ENCODE peak calls at places on chromosome 5, in nine cellular contexts. X is iPS-NIHi11; I is adipocyte; L is nucleus accumbens; K is foreskin fibroblast; B is activated CD8-positive, alpha-beta memory T cell treated with anti-CD3 and anti-CD28 coated beads, Interleukin-2, amount 50 U/mL, for 4 hours; F is OCI-LY7; Z is H7; N is testis. G is an unnamed sample.

GRCh38 chr5:79011219-79011836 is 26.2 kb upstream of the ARSB start:
- DNase-seq in X (no peak), I (no peak), L (no peak), K (peak; percentile 19), B (no peak), F (no peak), Z (no peak), N (no peak), G (no peak)

GRCh38 chr5:76544268-76544926 is 78.8 kb downstream of the F2RL2 start:
- DNase-seq in X (peak; percentile 52), I (no peak), L (no peak), K (no peak), B (peak; percentile 54), F (peak; percentile 61), Z (peak; percentile 48), N (peak; percentile 52), G (no peak)

GRCh38 chr5:12911156-12911555 is 1006.9 kb upstream of the CTNND2 start:
- DNase-seq in X (no peak), I (no peak), L (no peak), K (no peak), B (no peak), F (no peak), Z (no peak), N (no peak), G (no peak)

GRCh38 chr5:57989378-57989777 is 470.5 kb downstream of the PLK2 start:
- DNase-seq in X (no peak), I (peak; percentile 32), L (no peak), K (peak; percentile 16), B (no peak), F (no peak), Z (no peak), N (no peak), G (no peak)

GRCh38 chr5:39055760-39056393 is 18.3 kb downstream of the RICTOR start:
- DNase-seq in X (no peak), I (no peak), L (no peak), K (no peak), B (no peak), F (no peak), Z (no peak), N (no peak), G (no peak)

GRCh38 chr5:121968910-121969607 is 7.3 kb downstream of the SRFBP1 start:
- DNase-seq in X (no peak), I (peak; percentile 98), L (no peak), K (peak; percentile 96), B (no peak), F (no peak), Z (no peak), N (no peak), G (no peak)

GRCh38 chr5:21687621-21688020 is 1165.5 kb downstream of the CDH12 start:
- DNase-seq in X (no peak), I (no peak), L (no peak), K (no peak), B (no peak), F (no peak), Z (no peak), N (no peak), G (no peak)

GRCh38 chr5:139660916-139661814 is 13.0 kb downstream of the CXXC5 start:
- DNase-seq in X (no peak), I (peak; percentile 97), L (peak; percentile 29), K (peak; percentile 96), B (peak; percentile 24), F (no peak), Z (peak; percentile 71), N (peak; percentile 78), G (peak; percentile 94)

GRCh38 chr5:179437341-179438001 is 92.2 kb upstream of the ADAMTS2 start:
- DNase-seq in X (no peak), I (no peak), L (no peak), K (no peak), B (no peak), F (no peak), Z (peak; percentile 59), N (no peak), G (no peak)

GRCh38 chr5:175822225-175822624 is 49.2 kb upstream of the CPLX2 start:
- DNase-seq in X (no peak), I (no peak), L (no peak), K (no peak), B (no peak), F (no peak), Z (no peak), N (no peak), G (no peak)

GRCh38 chr5:140322751-140323731 is 20.1 kb upstream of the PFDN1 start:
- DNase-seq in X (no peak), I (peak; percentile 65), L (no peak), K (peak; percentile 95), B (no peak), F (no peak), Z (no peak), N (peak; percentile 81), G (no peak)

GRCh38 chr5:103148213-103148612 is 28.1 kb downstream of the PPIP5K2 start:
- DNase-seq in X (no peak), I (no peak), L (no peak), K (no peak), B (no peak), F (no peak), Z (no peak), N (no peak), G (no peak)

GRCh38 chr5:31645420-31646081 is 6.6 kb downstream of the PDZD2 start:
- DNase-seq in X (no peak), I (no peak), L (no peak), K (no peak), B (no peak), F (no peak), Z (peak; percentile 41), N (no peak), G (no peak)

GRCh38 chr5:139557811-139558210 is 3.3 kb upstream of the UBE2D2 start:
- DNase-seq in X (no peak), I (no peak), L (no peak), K (no peak), B (no peak), F (no peak), Z (no peak), N (no peak), G (no peak)

GRCh38 chr5:30398427-30398826 is 795.1 kb upstream of the CDH6 start:
- DNase-seq in X (no peak), I (no peak), L (no peak), K (no peak), B (no peak), F (no peak), Z (no peak), N (no peak), G (no peak)

GRCh38 chr5:6482735-6483134 is 34.1 kb downstream of the UBE2QL1 start:
- DNase-seq in X (no peak), I (no peak), L (no peak), K (no peak), B (no peak), F (no peak), Z (no peak), N (no peak), G (no peak)

GRCh38 chr5:10673407-10673806 is 87.6 kb downstream of the DAP start:
- DNase-seq in X (no peak), I (no peak), L (no peak), K (no peak), B (no peak), F (no peak), Z (no peak), N (no peak), G (no peak)

GRCh38 chr5:143002459-143003327 is 232.5 kb downstream of the ARHGAP26 start:
- DNase-seq in X (peak; percentile 52), I (peak; percentile 89), L (no peak), K (peak; percentile 64), B (peak; percentile 47), F (peak; percentile 91), Z (peak; percentile 37), N (no peak), G (no peak)

GRCh38 chr5:118989816-118990215 is 1.5 kb upstream of the DTWD2 start:
- DNase-seq in X (no peak), I (no peak), L (no peak), K (no peak), B (no peak), F (no peak), Z (no peak), N (no peak), G (no peak)

GRCh38 chr5:59206132-59206581 is 623.3 kb downstream of the RAB3C start:
- DNase-seq in X (no peak), I (peak; percentile 46), L (no peak), K (peak; percentile 47), B (no peak), F (no peak), Z (no peak), N (no peak), G (no peak)

GRCh38 chr5:62385816-62386400 is 17.8 kb downstream of the DIMT1 start:
- DNase-seq in X (no peak), I (no peak), L (no peak), K (no peak), B (no peak), F (no peak), Z (no peak), N (no peak), G (no peak)

GRCh38 chr5:174320051-174320450 is 274.5 kb downstream of the NSG2 start:
- DNase-seq in X (no peak), I (no peak), L (no peak), K (no peak), B (no peak), F (no peak), Z (no peak), N (no peak), G (no peak)

GRCh38 chr5:137310051-137310730 is 188.9 kb downstream of the SPOCK1 start:
- DNase-seq in X (no peak), I (peak; percentile 96), L (no peak), K (peak; percentile 86), B (no peak), F (no peak), Z (no peak), N (no peak), G (no peak)

G was measured in psoas muscle.